ENCODE peak calls at places on chromosome 1, in four cellular contexts. C is astrocyte, T is left lung, H is cardiac muscle cell. G is an unnamed sample. For H3K4me1, the result is how much of the 10 kb centered on the place peaks cover.

GRCh38 chr1:194297999-194298598 is 1111.7 kb upstream of the B3GALT2 start:
- DNase-seq in C (no peak), T (no peak), H (no peak), G (no peak)

GRCh38 chr1:177873238-177873637 is 96.6 kb downstream of the SEC16B start:
- DNase-seq in C (peak), T (no peak), H (no peak), G (no peak)

GRCh38 chr1:184060316-184060715 is 8.8 kb downstream of the TSEN15 start:
- DNase-seq in C (peak), T (no peak), H (no peak), G (no peak)

GRCh38 chr1:61053712-61054608 is 28.4 kb upstream of the NFIA start:
- DNase-seq in C (no peak), T (peak), H (peak), G (peak)

GRCh38 chr1:145983206-145983675 is 13.1 kb downstream of the TXNIP start:
- DNase-seq in C (no peak), T (no peak), H (no peak), G (no peak)

GRCh38 chr1:76336951-76337371 is 262.4 kb downstream of the ST6GALNAC3 start:
- DNase-seq in C (peak), T (peak), H (peak), G (no peak)

GRCh38 chr1:113391643-113392271 is 1.4 kb downstream of the MAGI3 start:
- DNase-seq in C (no peak), T (no peak), H (peak), G (no peak)

GRCh38 chr1:40107290-40107959 is 10.4 kb upstream of the PPT1 start:
- DNase-seq in C (no peak), T (no peak), H (no peak), G (no peak)

GRCh38 chr1:48493970-48494769 is 22.2 kb upstream of the SPATA6 start:
- DNase-seq in C (peak), T (no peak), H (no peak), G (no peak)

GRCh38 chr1:36369061-36369470 is 16.7 kb downstream of the STK40 start:
- DNase-seq in C (no peak), T (no peak), H (peak), G (peak)

GRCh38 chr1:199282910-199283309 is 644.1 kb downstream of the PTPRC start:
- DNase-seq in C (peak), T (no peak), H (no peak), G (no peak)

GRCh38 chr1:195766709-195767108 is 841.5 kb downstream of the KCNT2 start:
- DNase-seq in C (peak), T (no peak), H (no peak), G (no peak)

GRCh38 chr1:84083321-84083720 is 60.8 kb upstream of the PRKACB start:
- DNase-seq in C (no peak), T (no peak), H (no peak), G (peak)

GRCh38 chr1:110005971-110006370 is 21.4 kb downstream of the AHCYL1 start:
- DNase-seq in C (peak), T (no peak), H (no peak), G (no peak)

GRCh38 chr1:197441990-197442389 is 173.9 kb downstream of the CRB1 start:
- DNase-seq in C (peak), T (no peak), H (peak), G (no peak)

GRCh38 chr1:59243544-59243943 is 53.4 kb upstream of the FGGY start:
- DNase-seq in C (no peak), T (no peak), H (no peak), G (no peak)

GRCh38 chr1:21212126-21212525 is 35.4 kb upstream of the EIF4G3 start:
- DNase-seq in C (no peak), T (no peak), H (no peak), G (no peak)

GRCh38 chr1:101108123-101108522 is 82.5 kb upstream of the DPH5 start:
- DNase-seq in C (no peak), T (peak), H (no peak), G (no peak)

GRCh38 chr1:58592521-58593134 is 15.6 kb upstream of the TACSTD2 start:
- DNase-seq in C (peak), T (peak), H (no peak), G (peak)

GRCh38 chr1:10511494-10511885 is 36.7 kb downstream of the PEX14 start:
- DNase-seq in C (no peak), T (no peak), H (no peak), G (no peak)

GRCh38 chr1:178180405-178180804 is 86.5 kb downstream of the RASAL2 start:
- DNase-seq in C (no peak), T (no peak), H (no peak), G (no peak)

GRCh38 chr1:109306832-109307362 is at the start of gene MYBPHL:
- DNase-seq in C (no peak), T (no peak), H (no peak), G (no peak)

GRCh38 chr1:184399192-184399847 is 12.5 kb downstream of the C1orf21 start:
- DNase-seq in C (no peak), T (no peak), H (no peak), G (no peak)

GRCh38 chr1:1320666-1321448 is 3.6 kb downstream of the INTS11 start:
- DNase-seq in C (peak), T (no peak), H (no peak), G (no peak)

GRCh38 chr1:63669151-63669961 is 76.1 kb downstream of the PGM1 start:
- DNase-seq in C (no peak), T (no peak), H (no peak), G (no peak)

GRCh38 chr1:204076891-204077290 is 4.0 kb downstream of the SOX13 start:
- DNase-seq in C (no peak), T (no peak), H (no peak), G (no peak)

GRCh38 chr1:192809286-192810252 is 730 bp downstream of the RGS2 start:
- DNase-seq in C (peak), T (peak), H (peak), G (no peak)

GRCh38 chr1:200379431-200379755 is 30.4 kb downstream of the ZNF281 start:
- DNase-seq in C (peak), T (no peak), H (no peak), G (no peak)

GRCh38 chr1:220565670-220566069 is 37.7 kb downstream of the MARK1 start:
- DNase-seq in C (no peak), T (no peak), H (no peak), G (no peak)

GRCh38 chr1:169363046-169363756 is 4.4 kb downstream of the NME7 start:
- DNase-seq in C (peak), T (no peak), H (no peak), G (no peak)

DNA sequence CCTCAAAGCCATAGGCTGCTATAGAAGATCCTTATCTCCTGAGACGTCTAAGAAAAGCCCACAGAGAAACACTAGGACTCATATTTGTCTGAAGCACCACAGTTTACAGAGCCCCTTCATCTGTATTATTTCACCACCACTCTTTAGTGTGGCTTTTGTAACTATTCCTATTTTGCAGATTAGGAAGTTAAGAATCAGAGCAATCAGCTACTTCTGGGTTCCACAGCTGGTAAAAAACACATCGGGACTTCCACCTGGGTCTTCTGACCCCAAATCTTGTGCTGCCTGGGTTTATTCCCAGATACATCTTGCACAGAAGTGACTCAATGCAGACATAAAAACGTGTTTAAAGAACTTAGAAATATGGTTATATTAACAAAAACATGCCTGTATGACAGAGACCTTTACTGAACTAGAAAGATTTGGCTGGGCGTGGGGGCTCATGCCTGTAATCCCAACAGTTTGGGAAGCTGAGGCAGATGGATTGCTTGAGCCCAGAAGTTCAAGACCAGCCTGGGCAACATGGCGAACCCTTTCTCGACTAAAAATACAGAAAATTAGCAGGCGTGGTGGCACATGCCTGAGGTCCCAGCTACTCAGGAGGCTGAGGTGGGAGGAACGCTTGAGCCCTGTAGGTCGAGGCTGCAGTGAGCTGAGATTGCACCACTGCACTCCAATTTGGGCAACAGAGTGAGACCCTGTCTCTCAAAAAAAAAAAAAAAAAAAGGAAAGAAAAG is 40.9 kb downstream of the ELK4 start:
- DNase-seq in C (no peak), T (no peak), H (no peak), G (no peak)
- H3K4me1 ChIP-seq in C (under half), T (under half), H (under half), G (under half)

DNA sequence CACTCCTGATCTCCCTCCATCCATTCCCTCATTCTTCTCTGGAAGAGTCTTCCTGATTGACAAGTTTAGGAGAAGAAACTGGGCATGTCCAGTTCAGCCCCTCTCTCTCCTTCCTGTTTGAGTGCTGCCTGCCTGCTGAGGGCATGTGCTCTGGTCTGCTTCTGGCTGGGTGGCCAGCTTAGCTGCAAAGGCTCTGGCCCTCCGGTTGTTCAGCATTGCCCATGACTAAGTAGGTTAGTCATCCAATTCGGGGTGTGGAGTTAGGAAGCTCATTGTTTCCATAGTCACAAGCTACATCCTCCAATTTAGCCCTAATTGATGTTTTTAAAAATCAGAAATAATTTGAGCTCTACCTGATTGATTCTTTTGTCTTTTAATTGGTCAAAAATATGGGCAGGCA is 25.6 kb upstream of the PLA2G2E start:
- DNase-seq in C (peak), T (no peak), H (no peak), G (peak)
- H3K27ac ChIP-seq in C (no peak), T (no peak), H (no peak), G (no peak)

DNA sequence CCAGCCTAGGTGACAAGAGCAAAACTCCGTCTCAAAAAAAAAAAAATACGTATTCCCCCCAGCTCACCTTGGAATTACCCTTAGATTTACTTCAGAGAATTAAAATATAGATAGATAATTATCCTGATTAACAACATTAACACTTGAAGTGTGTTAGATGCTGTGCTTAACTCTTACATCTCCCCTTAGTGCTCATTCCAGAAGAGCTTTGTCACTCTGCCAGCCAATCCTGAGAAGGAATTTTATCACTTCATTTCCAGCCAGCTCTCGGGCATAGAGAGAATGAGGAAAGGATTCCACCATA is 1.6 kb upstream of the SHC1 start:
- DNase-seq in C (no peak), T (no peak), H (no peak), G (no peak)
- H3K4me3 ChIP-seq in C (peak), T (no peak), H (no peak), G (no peak)

DNA sequence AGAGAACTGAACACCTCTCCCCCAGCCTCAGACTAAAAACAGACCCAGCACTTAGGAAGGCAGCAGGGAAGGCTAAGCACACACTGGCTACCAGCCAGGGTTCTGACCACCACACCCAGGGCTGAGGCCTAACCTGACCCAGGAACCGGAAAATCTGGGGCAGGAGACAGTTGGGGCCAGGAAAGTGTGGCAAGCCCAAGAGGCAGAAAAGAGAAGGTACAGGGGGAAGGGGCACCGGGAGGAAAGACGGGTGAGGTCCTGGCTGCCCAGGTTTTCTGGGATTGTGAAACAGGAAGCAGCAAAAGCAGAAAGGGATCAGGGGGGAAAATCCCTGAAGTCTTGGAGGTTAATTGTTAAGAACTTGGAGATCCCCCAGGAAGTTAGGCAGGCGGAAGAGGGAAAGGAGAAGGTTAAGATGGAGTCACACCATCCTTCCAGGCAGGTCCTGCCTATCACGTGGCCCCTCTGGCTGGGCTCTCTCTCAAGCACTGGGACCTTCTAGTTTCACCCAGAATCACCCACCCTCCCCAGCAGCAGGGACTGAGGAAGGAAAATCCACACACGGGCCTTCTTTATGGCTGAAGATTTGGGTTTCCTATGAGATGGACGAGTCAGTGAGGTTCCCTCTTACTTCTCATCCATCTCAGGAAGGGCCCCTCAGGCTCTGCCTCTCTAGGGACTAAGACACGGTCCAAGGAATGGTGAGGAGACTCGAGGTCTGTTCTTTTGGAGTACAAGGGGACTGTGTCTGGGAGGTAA is 2.6 kb downstream of the HDGF start:
- DNase-seq in C (no peak), T (peak), H (peak), G (no peak)
- H3K4me1 ChIP-seq in C (half or more), T (under half), H (under half), G (half or more)

GRCh38 chr1:92502247-92502646 is 15.5 kb upstream of the GFI1 start:
- DNase-seq in C (peak), T (no peak), H (no peak), G (no peak)

GRCh38 chr1:92500552-92500951 is 13.8 kb upstream of the GFI1 start:
- DNase-seq in C (no peak), T (no peak), H (no peak), G (no peak)

GRCh38 chr1:92503926-92504750 is 17.4 kb upstream of the GFI1 start:
- DNase-seq in C (peak), T (no peak), H (no peak), G (peak)

GRCh38 chr1:92504751-92505692 is 18.3 kb upstream of the GFI1 start:
- DNase-seq in C (no peak), T (no peak), H (no peak), G (no peak)

DNA sequence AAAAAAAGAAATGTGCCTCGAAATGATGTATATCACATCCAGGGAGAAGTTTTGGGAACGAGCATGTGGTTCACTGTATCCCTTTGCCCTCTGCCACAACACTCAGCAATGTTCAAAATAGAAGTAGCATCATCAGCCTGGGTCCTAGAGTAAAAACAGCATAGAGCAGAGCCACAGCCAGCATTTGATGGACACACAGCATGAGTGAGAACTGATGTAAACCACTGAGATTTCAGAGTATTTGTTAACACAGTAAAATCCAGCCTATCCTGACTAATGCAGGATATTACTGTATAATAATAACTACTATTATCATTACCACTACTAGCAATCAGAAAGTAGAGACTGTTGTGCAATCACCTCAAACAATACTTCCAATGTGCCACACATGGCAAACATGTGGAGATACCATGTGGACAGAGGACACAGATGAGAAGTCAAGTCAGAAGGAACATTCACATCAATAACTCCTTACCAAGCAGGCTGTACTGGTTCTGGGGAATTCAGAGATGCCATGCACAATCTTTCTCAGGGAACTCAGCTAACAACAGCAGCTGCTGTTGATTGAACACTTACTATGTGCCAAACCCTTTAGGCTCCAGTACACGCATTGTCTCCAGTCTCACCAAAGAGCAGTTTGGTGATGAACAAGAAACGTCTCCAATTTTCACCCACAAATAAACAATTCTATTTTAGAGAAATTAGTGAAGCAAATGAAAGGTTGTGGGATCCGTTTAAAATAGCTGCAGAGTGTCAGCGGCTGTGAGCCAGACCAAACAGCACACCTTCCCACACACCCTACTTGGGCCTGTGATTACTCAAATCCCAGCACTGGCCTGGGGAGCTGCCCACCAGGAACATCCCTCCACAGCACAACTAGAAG is 16.6 kb upstream of the GFI1 start:
- DNase-seq in C (no peak), T (no peak), H (no peak), G (no peak)
- H3K27ac ChIP-seq in C (no peak), T (no peak), H (no peak), G (no peak)